ENCODE peak calls at places on chromosome 18, in eight cellular contexts. S is aorta, A is bronchial epithelial cell, D is neural progenitor cell, O is heart left ventricle, Y is cardiac muscle cell, Z is mammary epithelial cell, R is Peyer's patch. G is an unnamed sample. For H3K36me3 and H3K27me3, the result is how much of the 10 kb centered on the place peaks cover.

GRCh38 chr18:58580623-58581022 is 48.3 kb downstream of the ALPK2 start:
- DNase-seq in S (no peak), A (no peak), D (peak), O (no peak), Y (peak), Z (no peak), R (no peak), G (no peak)

GRCh38 chr18:42264467-42264866 is 309.4 kb downstream of the PIK3C3 start:
- DNase-seq in S (no peak), A (peak), D (no peak), O (no peak), Y (no peak), Z (no peak), R (no peak), G (no peak)

GRCh38 chr18:49459404-49460171 is 857 bp downstream of the DYM start:
- DNase-seq in S (no peak), A (peak), D (peak), O (no peak), Y (peak), Z (no peak), R (no peak), G (peak)

GRCh38 chr18:51135795-51136194 is 61.7 kb downstream of the MEX3C start:
- DNase-seq in S (no peak), A (no peak), D (no peak), O (no peak), Y (no peak), Z (no peak), R (no peak), G (no peak)

GRCh38 chr18:77006305-77007175 is 126.0 kb downstream of the MBP start:
- DNase-seq in S (peak), A (no peak), D (no peak), O (no peak), Y (no peak), Z (no peak), R (no peak), G (no peak)

GRCh38 chr18:33579147-33579867 is 1.3 kb downstream of the ASXL3 start:
- DNase-seq in S (no peak), A (peak), D (peak), O (no peak), Y (no peak), Z (no peak), R (no peak), G (no peak)

GRCh38 chr18:14179306-14179705 is 47.1 kb upstream of the ZNF519 start:
- DNase-seq in S (peak), A (no peak), D (no peak), O (no peak), Y (no peak), Z (no peak), R (no peak), G (no peak)

GRCh38 chr18:9732031-9732430 is 23.9 kb downstream of the RAB31 start:
- DNase-seq in S (no peak), A (no peak), D (no peak), O (no peak), Y (no peak), Z (no peak), R (no peak), G (no peak)

GRCh38 chr18:54671291-54671881 is 80.3 kb downstream of the DYNAP start:
- DNase-seq in S (no peak), A (peak), D (peak), O (no peak), Y (peak), Z (peak), R (no peak), G (no peak)

GRCh38 chr18:50726960-50727589 is 92.7 kb downstream of the MRO start:
- DNase-seq in S (no peak), A (no peak), D (no peak), O (no peak), Y (no peak), Z (no peak), R (no peak), G (no peak)

GRCh38 chr18:7202119-7202680 is 28.7 kb upstream of the LRRC30 start:
- DNase-seq in S (no peak), A (no peak), D (no peak), O (no peak), Y (no peak), Z (no peak), R (no peak), G (no peak)

GRCh38 chr18:55466789-55467188 is 121.2 kb downstream of the TCF4 start:
- DNase-seq in S (no peak), A (no peak), D (no peak), O (no peak), Y (no peak), Z (no peak), R (no peak), G (no peak)

GRCh38 chr18:59569321-59569720 is 127.9 kb downstream of the CCBE1 start:
- DNase-seq in S (no peak), A (no peak), D (no peak), O (no peak), Y (no peak), Z (no peak), R (no peak), G (no peak)

GRCh38 chr18:47756364-47757016 is 174.0 kb downstream of the SMAD2 start:
- DNase-seq in S (no peak), A (peak), D (peak), O (peak), Y (peak), Z (peak), R (peak), G (peak)

GRCh38 chr18:10010611-10011015 is 96.8 kb downstream of the VAPA start:
- DNase-seq in S (peak), A (peak), D (no peak), O (peak), Y (peak), Z (peak), R (no peak), G (peak)

GRCh38 chr18:47251289-47252120 is at the start of gene SKOR2:
- DNase-seq in S (no peak), A (no peak), D (peak), O (no peak), Y (no peak), Z (no peak), R (no peak), G (no peak)

GRCh38 chr18:76558881-76559667 is 64.0 kb upstream of the ZNF516 start:
- DNase-seq in S (no peak), A (peak), D (no peak), O (no peak), Y (no peak), Z (peak), R (no peak), G (no peak)

GRCh38 chr18:74604366-74604765 is 6.7 kb downstream of the ZNF407 start:
- DNase-seq in S (no peak), A (no peak), D (no peak), O (no peak), Y (no peak), Z (no peak), R (no peak), G (no peak)

GRCh38 chr18:72458256-72458655 is 85.9 kb downstream of the CBLN2 start:
- DNase-seq in S (no peak), A (no peak), D (no peak), O (no peak), Y (no peak), Z (no peak), R (no peak), G (no peak)

GRCh38 chr18:57542801-57543427 is 43.6 kb downstream of the FECH start:
- DNase-seq in S (no peak), A (peak), D (no peak), O (no peak), Y (no peak), Z (peak), R (no peak), G (peak)

GRCh38 chr18:62564044-62564443 is 41.2 kb downstream of the ZCCHC2 start:
- DNase-seq in S (no peak), A (no peak), D (no peak), O (no peak), Y (no peak), Z (no peak), R (no peak), G (no peak)

GRCh38 chr18:63152791-63153190 is 166.8 kb downstream of the BCL2 start:
- DNase-seq in S (no peak), A (no peak), D (no peak), O (no peak), Y (no peak), Z (no peak), R (no peak), G (no peak)

GRCh38 chr18:1559563-1559962 is 654.9 kb downstream of the ADCYAP1 start:
- DNase-seq in S (no peak), A (no peak), D (no peak), O (no peak), Y (no peak), Z (no peak), R (no peak), G (no peak)

GRCh38 chr18:41767960-41768359 is 187.1 kb upstream of the PIK3C3 start:
- DNase-seq in S (no peak), A (peak), D (peak), O (no peak), Y (peak), Z (peak), R (no peak), G (no peak)

GRCh38 chr18:61975526-61976326 is 82.9 kb upstream of the RNF152 start:
- DNase-seq in S (no peak), A (no peak), D (no peak), O (no peak), Y (no peak), Z (no peak), R (no peak), G (no peak)

GRCh38 chr18:76149284-76149683 is 345.8 kb downstream of the ZNF516 start:
- DNase-seq in S (no peak), A (no peak), D (no peak), O (no peak), Y (no peak), Z (no peak), R (no peak), G (no peak)

GRCh38 chr18:29501952-29502351 is 1325.0 kb upstream of the CDH2 start:
- DNase-seq in S (no peak), A (peak), D (no peak), O (no peak), Y (peak), Z (peak), R (no peak), G (no peak)

GRCh38 chr18:44936485-44936884 is 255.8 kb downstream of the SETBP1 start:
- DNase-seq in S (no peak), A (no peak), D (no peak), O (no peak), Y (no peak), Z (no peak), R (no peak), G (no peak)

GRCh38 chr18:12278153-12278764 is 24.1 kb downstream of the CIDEA start:
- DNase-seq in S (no peak), A (peak), D (peak), O (peak), Y (peak), Z (peak), R (no peak), G (peak)
- H3K4me3 ChIP-seq in S (peak), A (no peak), D (no peak), O (peak), Y (peak), Z (no peak), R (peak), G (peak)

DNA sequence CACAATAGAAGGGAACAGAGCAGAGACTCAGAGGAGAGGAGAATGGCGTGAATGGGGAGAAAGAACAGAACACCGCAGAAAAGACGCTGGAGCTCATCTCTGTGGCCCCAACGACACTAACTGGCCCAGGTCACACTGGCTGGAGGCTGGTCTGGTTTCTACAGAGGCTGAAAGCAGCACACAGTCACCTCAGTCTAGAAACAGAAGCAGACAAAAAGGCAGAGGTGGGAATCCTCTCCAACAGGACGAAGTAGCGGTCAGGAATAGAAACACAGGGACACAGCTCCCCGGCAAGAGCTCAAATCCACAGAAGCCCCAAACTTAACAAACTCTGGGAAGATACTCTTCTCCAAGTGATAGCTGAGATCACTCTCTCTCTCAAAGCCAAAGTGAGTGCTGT is 9.2 kb downstream of the SLC66A2 start:
- DNase-seq in S (peak), A (no peak), D (no peak), O (no peak), Y (no peak), Z (no peak), R (no peak), G (no peak)
- H3K36me3 ChIP-seq in S (under half), A (under half), D (under half), O (half or more), Y (under half), Z (under half), R (under half), G (under half)

GRCh38 chr18:36191286-36191685 is 4.0 kb downstream of the MOCOS start:
- DNase-seq in S (no peak), A (no peak), D (no peak), O (no peak), Y (no peak), Z (no peak), R (no peak), G (no peak)

GRCh38 chr18:36187826-36188721 is 777 bp downstream of the MOCOS start:
- DNase-seq in S (peak), A (peak), D (peak), O (no peak), Y (peak), Z (peak), R (peak), G (peak)

GRCh38 chr18:36187138-36187825 is at the start of gene MOCOS:
- DNase-seq in S (peak), A (peak), D (peak), O (peak), Y (peak), Z (peak), R (peak), G (peak)

GRCh38 chr18:36188912-36189311 is 1.6 kb downstream of the MOCOS start:
- DNase-seq in S (no peak), A (no peak), D (peak), O (no peak), Y (no peak), Z (no peak), R (no peak), G (no peak)

GRCh38 chr18:36189486-36189885 is 2.2 kb downstream of the MOCOS start:
- DNase-seq in S (no peak), A (no peak), D (no peak), O (no peak), Y (no peak), Z (no peak), R (no peak), G (no peak)
- H3K27me3 ChIP-seq in S (under half), A (under half), D (half or more), O (under half), Y (half or more), Z (under half), R (under half), G (under half)

DNA sequence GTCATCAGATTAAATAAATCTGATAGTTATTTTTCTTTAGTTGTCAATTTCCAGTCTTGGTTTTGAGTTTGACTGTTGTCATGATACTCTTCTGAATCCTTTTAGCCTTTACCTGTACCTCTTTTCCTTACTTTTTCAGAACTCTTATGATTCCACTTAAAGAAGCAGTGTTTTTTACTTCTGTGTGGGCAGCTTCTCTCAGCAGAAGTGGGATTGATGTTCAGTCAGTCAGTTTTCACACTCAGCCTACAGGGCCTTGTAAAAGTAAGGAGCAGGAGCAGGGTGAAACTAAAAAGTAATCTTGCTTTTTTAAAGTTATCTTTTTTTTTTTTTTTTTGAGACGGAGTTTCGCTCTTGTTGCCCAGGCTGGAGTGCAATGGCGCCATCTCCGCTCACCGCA is 75.1 kb downstream of the HAUS1 start:
- DNase-seq in S (no peak), A (no peak), D (no peak), O (no peak), Y (no peak), Z (no peak), R (no peak), G (no peak)
- H3K4me3 ChIP-seq in S (no peak), A (no peak), D (no peak), O (no peak), Y (no peak), Z (no peak), R (no peak), G (no peak)

DNA sequence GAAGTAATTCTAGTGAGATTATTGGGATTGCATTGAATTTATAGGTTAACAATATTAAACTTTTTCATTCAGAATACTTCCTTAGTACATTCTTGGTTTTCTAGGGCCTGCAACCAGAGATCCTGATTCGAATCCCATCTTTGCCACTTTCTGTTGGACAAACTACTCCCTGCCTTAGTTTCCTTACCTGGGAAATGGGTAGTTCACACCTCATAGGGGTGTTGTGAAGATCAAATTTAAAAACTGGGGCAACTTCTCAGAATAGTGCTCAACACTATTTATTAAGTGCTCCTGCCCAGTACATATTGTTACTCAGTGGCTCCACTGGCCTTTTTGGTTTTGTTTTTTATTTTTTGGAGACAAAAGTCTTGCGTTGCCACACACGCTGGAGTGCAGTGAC is 43.5 kb downstream of the SMCHD1 start:
- DNase-seq in S (no peak), A (no peak), D (no peak), O (no peak), Y (no peak), Z (no peak), R (no peak), G (no peak)
- H3K36me3 ChIP-seq in S (under half), A (under half), D (under half), O (half or more), Y (half or more), Z (half or more), R (under half), G (half or more)

DNA sequence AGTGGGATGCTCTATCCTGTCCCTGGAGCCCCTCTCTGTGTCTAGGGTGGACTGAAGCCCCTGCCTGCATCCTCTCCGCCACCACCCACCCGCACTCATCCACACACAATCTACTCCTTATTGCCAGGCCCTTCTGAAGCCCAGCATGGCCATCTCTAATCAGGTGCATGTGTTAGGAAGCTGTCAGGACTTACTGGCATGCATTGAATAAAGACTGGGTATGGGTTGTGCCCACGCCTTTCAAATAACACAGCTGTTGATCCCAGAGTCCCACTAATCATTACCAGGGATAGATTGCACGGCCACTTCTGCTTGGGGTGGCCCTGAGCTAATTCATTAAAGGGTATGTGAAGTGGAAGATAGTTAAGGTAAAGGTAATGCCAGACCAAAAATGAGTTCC is 88.4 kb downstream of the CABLES1 start:
- DNase-seq in S (no peak), A (no peak), D (no peak), O (no peak), Y (no peak), Z (no peak), R (no peak), G (no peak)
- H3K27me3 ChIP-seq in S (under half), A (under half), D (under half), O (under half), Y (under half), Z (under half), R (under half), G (under half)

DNA sequence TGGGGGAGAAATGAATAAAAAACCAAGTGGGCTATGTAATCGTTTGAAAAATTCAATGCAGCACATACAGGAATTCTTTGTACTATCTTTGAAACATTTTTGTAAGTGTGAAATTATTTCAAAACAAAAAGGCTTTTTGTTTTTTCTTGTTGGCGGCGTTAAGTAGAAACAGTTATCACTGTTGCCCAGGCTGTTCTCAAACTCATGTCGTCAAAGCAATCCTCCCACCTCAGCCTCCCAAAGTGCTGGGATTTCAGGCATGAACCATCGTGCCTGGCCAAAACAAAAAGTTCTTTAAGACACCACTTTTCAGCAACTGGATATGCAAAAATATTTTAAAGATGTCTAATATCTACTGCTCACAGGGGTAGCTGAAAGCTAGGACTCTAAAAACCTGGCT is 5.4 kb downstream of the SS18 start:
- DNase-seq in S (no peak), A (no peak), D (no peak), O (no peak), Y (peak), Z (no peak), R (no peak), G (no peak)
- H3K4me3 ChIP-seq in S (no peak), A (no peak), D (no peak), O (no peak), Y (no peak), Z (no peak), R (no peak), G (no peak)

G was measured in MG63.